ENCODE peak calls at places on chromosomes 16 and 17, in six cellular contexts. One of them, this sample, is unnamed.

GRCh38 chr16:69084301-69084700 is 21.2 kb upstream of the HAS3 start:
- DNase-seq in lower lobe of right lung: no peak
- DNase-seq in body of pancreas: no peak
- DNase-seq in transverse colon: no peak
- DNase-seq in thoracic aorta: no peak
- DNase-seq in tibial nerve: no peak
- DNase-seq in this sample: no peak

GRCh38 chr17:78397681-78398101 is 19.2 kb downstream of the PGS1 start:
- DNase-seq in tibial nerve: no peak
- DNase-seq in transverse colon: no peak
- DNase-seq in body of pancreas: no peak
- DNase-seq in thoracic aorta: peak; percentile 36
- DNase-seq in lower lobe of right lung: no peak
- DNase-seq in this sample: no peak

GRCh38 chr17:10357768-10358167 is 15.0 kb downstream of the MYH13 start:
- DNase-seq in body of pancreas: peak; percentile 12
- DNase-seq in tibial nerve: no peak
- DNase-seq in lower lobe of right lung: no peak
- DNase-seq in transverse colon: no peak
- DNase-seq in thoracic aorta: no peak
- DNase-seq in this sample: peak; percentile 29

GRCh38 chr16:24729967-24730815 is 740 bp downstream of the TNRC6A start:
- DNase-seq in transverse colon: peak; percentile 43
- DNase-seq in lower lobe of right lung: peak; percentile 50
- DNase-seq in tibial nerve: no peak
- DNase-seq in thoracic aorta: no peak
- DNase-seq in body of pancreas: peak; percentile 36
- DNase-seq in this sample: peak; percentile 59

GRCh38 chr17:29243792-29244191 is 2.9 kb upstream of the CRYBA1 start:
- DNase-seq in body of pancreas: no peak
- DNase-seq in tibial nerve: no peak
- DNase-seq in thoracic aorta: no peak
- DNase-seq in lower lobe of right lung: no peak
- DNase-seq in transverse colon: no peak
- DNase-seq in this sample: no peak

GRCh38 chr17:76480676-76481075 is 13.3 kb downstream of the AANAT start:
- DNase-seq in body of pancreas: no peak
- DNase-seq in thoracic aorta: no peak
- DNase-seq in tibial nerve: no peak
- DNase-seq in lower lobe of right lung: no peak
- DNase-seq in transverse colon: no peak
- DNase-seq in this sample: no peak

GRCh38 chr16:30046178-30046577 is 15.1 kb upstream of the TLCD3B start:
- DNase-seq in lower lobe of right lung: no peak
- DNase-seq in thoracic aorta: no peak
- DNase-seq in tibial nerve: no peak
- DNase-seq in body of pancreas: no peak
- DNase-seq in transverse colon: no peak
- DNase-seq in this sample: no peak

GRCh38 chr17:57481901-57482300 is 225.6 kb downstream of the MSI2 start:
- DNase-seq in lower lobe of right lung: no peak
- DNase-seq in thoracic aorta: no peak
- DNase-seq in transverse colon: no peak
- DNase-seq in tibial nerve: no peak
- DNase-seq in body of pancreas: no peak
- DNase-seq in this sample: no peak

GRCh38 chr17:6496636-6497441 is 52.6 kb downstream of the PIMREG start:
- DNase-seq in transverse colon: no peak
- DNase-seq in tibial nerve: no peak
- DNase-seq in thoracic aorta: no peak
- DNase-seq in body of pancreas: no peak
- DNase-seq in lower lobe of right lung: peak; percentile 13
- DNase-seq in this sample: no peak

GRCh38 chr17:8173056-8173870 is 2.9 kb downstream of the TMEM107 start:
- DNase-seq in transverse colon: peak; percentile 84
- DNase-seq in lower lobe of right lung: peak; percentile 82
- DNase-seq in thoracic aorta: no peak
- DNase-seq in body of pancreas: peak; percentile 83
- DNase-seq in tibial nerve: peak; percentile 81
- DNase-seq in this sample: peak; percentile 88

GRCh38 chr17:4895676-4896331 is 3.5 kb upstream of the C17orf107 start:
- DNase-seq in lower lobe of right lung: no peak
- DNase-seq in tibial nerve: no peak
- DNase-seq in transverse colon: no peak
- DNase-seq in thoracic aorta: no peak
- DNase-seq in body of pancreas: no peak
- DNase-seq in this sample: peak; percentile 21

GRCh38 chr17:78426293-78426879 is 47.9 kb downstream of the PGS1 start:
- DNase-seq in body of pancreas: no peak
- DNase-seq in tibial nerve: no peak
- DNase-seq in thoracic aorta: no peak
- DNase-seq in lower lobe of right lung: no peak
- DNase-seq in transverse colon: no peak
- DNase-seq in this sample: no peak

GRCh38 chr16:49816782-49817370 is 39.0 kb downstream of the ZNF423 start:
- DNase-seq in transverse colon: no peak
- DNase-seq in body of pancreas: no peak
- DNase-seq in thoracic aorta: no peak
- DNase-seq in tibial nerve: no peak
- DNase-seq in lower lobe of right lung: no peak
- DNase-seq in this sample: no peak

GRCh38 chr16:84278968-84279367 is 15.7 kb upstream of the WFDC1 start:
- DNase-seq in thoracic aorta: no peak
- DNase-seq in tibial nerve: no peak
- DNase-seq in transverse colon: no peak
- DNase-seq in lower lobe of right lung: no peak
- DNase-seq in body of pancreas: no peak
- DNase-seq in this sample: no peak

GRCh38 chr17:2055494-2056220 is 754 bp downstream of the HIC1 start:
- DNase-seq in lower lobe of right lung: no peak
- DNase-seq in body of pancreas: no peak
- DNase-seq in transverse colon: peak; percentile 39
- DNase-seq in thoracic aorta: no peak
- DNase-seq in tibial nerve: no peak
- DNase-seq in this sample: peak; percentile 69

GRCh38 chr17:77409282-77410161 is 268.8 kb downstream of the SEC14L1 start:
- DNase-seq in lower lobe of right lung: peak; percentile 75
- DNase-seq in thoracic aorta: peak; percentile 71
- DNase-seq in tibial nerve: no peak
- DNase-seq in transverse colon: peak; percentile 69
- DNase-seq in body of pancreas: peak; percentile 74
- DNase-seq in this sample: no peak

GRCh38 chr17:67386965-67387551 is 10.0 kb downstream of the PITPNC1 start:
- DNase-seq in body of pancreas: peak; percentile 50
- DNase-seq in lower lobe of right lung: peak; percentile 58
- DNase-seq in tibial nerve: no peak
- DNase-seq in transverse colon: peak; percentile 60
- DNase-seq in thoracic aorta: no peak
- DNase-seq in this sample: peak; percentile 79

GRCh38 chr16:78396046-78396445 is 296.6 kb downstream of the WWOX start:
- DNase-seq in thoracic aorta: no peak
- DNase-seq in transverse colon: no peak
- DNase-seq in lower lobe of right lung: no peak
- DNase-seq in body of pancreas: no peak
- DNase-seq in tibial nerve: no peak
- DNase-seq in this sample: no peak

GRCh38 chr16:53944026-53944425 is 240.1 kb downstream of the FTO start:
- DNase-seq in tibial nerve: no peak
- DNase-seq in thoracic aorta: no peak
- DNase-seq in lower lobe of right lung: no peak
- DNase-seq in transverse colon: no peak
- DNase-seq in body of pancreas: no peak
- DNase-seq in this sample: no peak

GRCh38 chr17:65279456-65279855 is 142.3 kb downstream of the RGS9 start:
- DNase-seq in tibial nerve: no peak
- DNase-seq in thoracic aorta: no peak
- DNase-seq in transverse colon: no peak
- DNase-seq in lower lobe of right lung: no peak
- DNase-seq in body of pancreas: no peak
- DNase-seq in this sample: no peak
- H3K4me3 ChIP-seq in tibial nerve: no peak overlapping the region
- H3K4me3 ChIP-seq in thoracic aorta: no peak overlapping the region
- H3K4me3 ChIP-seq in transverse colon: no peak overlapping the region
- H3K4me3 ChIP-seq in lower lobe of right lung: no peak overlapping the region
- H3K4me3 ChIP-seq in body of pancreas: no peak overlapping the region
- H3K4me3 ChIP-seq in this sample: no peak overlapping the region

DNA sequence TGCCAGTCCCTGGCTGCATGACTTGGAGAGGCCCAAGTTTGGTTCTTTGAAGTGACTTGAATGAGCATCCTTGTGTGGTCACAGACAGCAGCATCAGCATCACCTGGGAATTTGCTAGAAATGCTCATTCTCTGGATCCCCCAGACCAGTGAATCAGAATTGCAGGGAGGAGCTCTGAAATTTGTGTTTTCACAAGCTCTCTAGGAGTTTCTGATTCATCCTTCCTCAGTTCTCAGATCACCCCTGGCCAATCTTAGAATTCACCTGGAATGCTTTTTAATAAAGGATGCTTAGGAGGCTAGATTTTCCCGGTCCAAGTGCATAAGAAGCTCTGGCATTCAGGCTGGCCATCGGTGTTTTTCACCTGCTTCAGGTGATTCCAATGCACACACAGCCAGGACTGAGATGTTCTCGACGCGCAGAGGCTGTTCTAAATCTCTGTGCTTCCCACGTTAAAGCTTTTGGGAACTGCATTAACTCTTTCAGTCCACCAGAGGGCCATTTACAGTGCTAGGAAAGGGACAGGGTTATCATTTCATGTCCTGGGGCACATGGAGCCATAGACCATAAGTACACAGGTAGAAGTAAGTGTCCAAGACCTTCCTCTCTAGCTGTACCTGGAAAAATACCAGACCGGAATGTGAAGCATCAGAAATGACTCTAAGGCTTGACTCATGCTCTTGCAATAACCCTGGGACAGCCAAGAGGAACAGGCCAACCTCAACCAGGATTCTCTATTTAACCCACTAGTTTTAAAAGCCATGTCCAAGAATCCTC is 85.7 kb upstream of the XYLT1 start:
- DNase-seq in lower lobe of right lung: no peak
- DNase-seq in transverse colon: no peak
- DNase-seq in body of pancreas: no peak
- DNase-seq in tibial nerve: no peak
- DNase-seq in thoracic aorta: no peak
- DNase-seq in this sample: peak; percentile 6
- TF ChIP-seq CTCF in lower lobe of right lung: peak; percentile 47
- TF ChIP-seq CTCF in transverse colon: peak; percentile 27
- TF ChIP-seq CTCF in body of pancreas: peak; percentile 42
- TF ChIP-seq CTCF in tibial nerve: peak; percentile 23
- TF ChIP-seq CTCF in thoracic aorta: peak; percentile 29
- TF ChIP-seq CTCF in this sample: peak; percentile 27

GRCh38 chr16:1364510-1364909 is 12.8 kb downstream of the GNPTG start:
- DNase-seq in tibial nerve: no peak
- DNase-seq in body of pancreas: no peak
- DNase-seq in transverse colon: no peak
- DNase-seq in lower lobe of right lung: no peak
- DNase-seq in thoracic aorta: no peak
- DNase-seq in this sample: no peak

GRCh38 chr16:1371054-1371978 is 19.6 kb downstream of the GNPTG start:
- DNase-seq in transverse colon: no peak
- DNase-seq in lower lobe of right lung: peak; percentile 46
- DNase-seq in tibial nerve: no peak
- DNase-seq in thoracic aorta: no peak
- DNase-seq in body of pancreas: no peak
- DNase-seq in this sample: no peak

GRCh38 chr16:1366060-1366711 is 14.5 kb downstream of the GNPTG start:
- DNase-seq in lower lobe of right lung: no peak
- DNase-seq in transverse colon: no peak
- DNase-seq in thoracic aorta: no peak
- DNase-seq in tibial nerve: no peak
- DNase-seq in body of pancreas: no peak
- DNase-seq in this sample: no peak

GRCh38 chr16:1366712-1367299 is 15.1 kb downstream of the GNPTG start:
- DNase-seq in tibial nerve: no peak
- DNase-seq in thoracic aorta: no peak
- DNase-seq in lower lobe of right lung: no peak
- DNase-seq in transverse colon: no peak
- DNase-seq in body of pancreas: no peak
- DNase-seq in this sample: no peak

DNA sequence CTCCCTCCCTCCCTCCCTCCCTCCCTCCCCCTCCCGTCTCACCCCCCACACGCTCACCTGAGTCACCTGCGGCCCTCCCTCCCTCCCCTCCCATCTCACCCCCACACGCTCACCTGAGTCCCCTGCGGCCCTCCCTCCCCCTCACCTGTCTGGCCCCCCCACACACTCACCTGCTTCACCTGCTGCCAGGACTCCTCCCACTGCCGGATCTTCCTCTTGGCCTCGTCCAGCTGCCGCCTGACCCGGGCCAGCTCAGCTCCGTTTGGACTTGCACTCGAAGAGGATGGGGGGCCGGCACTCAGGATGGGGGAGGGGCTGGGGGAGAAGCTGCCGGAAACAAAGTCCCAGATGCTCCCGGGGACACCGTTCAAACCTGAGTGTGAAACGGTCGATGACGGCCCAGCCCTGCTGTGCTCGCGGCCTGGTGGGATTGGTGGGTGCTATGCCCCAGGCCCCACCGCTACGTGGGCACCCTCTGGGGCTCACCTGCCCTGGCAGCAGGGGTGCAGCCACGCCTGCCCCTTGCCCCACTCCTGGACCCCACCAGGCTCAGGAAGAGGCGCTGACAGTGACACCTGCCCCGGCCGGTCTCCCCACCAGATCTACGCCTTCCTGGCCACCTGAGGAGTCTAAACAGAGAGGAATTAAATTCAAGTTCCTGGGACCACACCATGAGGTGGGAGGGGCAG is 15.9 kb downstream of the GNPTG start:
- DNase-seq in lower lobe of right lung: no peak
- DNase-seq in tibial nerve: no peak
- DNase-seq in thoracic aorta: no peak
- DNase-seq in body of pancreas: no peak
- DNase-seq in transverse colon: no peak
- DNase-seq in this sample: no peak
- H3K36me3 ChIP-seq in lower lobe of right lung: peaks cover 82% of the 10 kb centered on the region
- H3K36me3 ChIP-seq in tibial nerve: peaks cover 5% of the 10 kb centered on the region
- H3K36me3 ChIP-seq in thoracic aorta: peaks cover 28% of the 10 kb centered on the region
- H3K36me3 ChIP-seq in body of pancreas: no peaks in the 10 kb centered on the region
- H3K36me3 ChIP-seq in transverse colon: peaks cover 16% of the 10 kb centered on the region
- H3K36me3 ChIP-seq in this sample: peaks cover 5% of the 10 kb centered on the region

GRCh38 chr17:39240631-39241030 is 14.9 kb upstream of the STAC2 start:
- DNase-seq in transverse colon: no peak
- DNase-seq in lower lobe of right lung: no peak
- DNase-seq in body of pancreas: no peak
- DNase-seq in tibial nerve: no peak
- DNase-seq in thoracic aorta: no peak
- DNase-seq in this sample: no peak

GRCh38 chr17:39236383-39236927 is 10.7 kb upstream of the STAC2 start:
- DNase-seq in lower lobe of right lung: no peak
- DNase-seq in body of pancreas: no peak
- DNase-seq in tibial nerve: no peak
- DNase-seq in thoracic aorta: no peak
- DNase-seq in transverse colon: no peak
- DNase-seq in this sample: no peak

GRCh38 chr17:39237586-39237985 is 11.8 kb upstream of the STAC2 start:
- DNase-seq in thoracic aorta: no peak
- DNase-seq in transverse colon: no peak
- DNase-seq in tibial nerve: no peak
- DNase-seq in lower lobe of right lung: no peak
- DNase-seq in body of pancreas: no peak
- DNase-seq in this sample: peak; percentile 24

GRCh38 chr17:39236981-39237441 is 11.3 kb upstream of the STAC2 start:
- DNase-seq in thoracic aorta: no peak
- DNase-seq in lower lobe of right lung: no peak
- DNase-seq in body of pancreas: no peak
- DNase-seq in tibial nerve: no peak
- DNase-seq in transverse colon: no peak
- DNase-seq in this sample: no peak

GRCh38 chr17:39239640-39240314 is 14.0 kb upstream of the STAC2 start:
- DNase-seq in transverse colon: peak; percentile 81
- DNase-seq in body of pancreas: peak; percentile 58
- DNase-seq in lower lobe of right lung: peak; percentile 72
- DNase-seq in tibial nerve: no peak
- DNase-seq in thoracic aorta: no peak
- DNase-seq in this sample: peak; percentile 72
- H3K4me3 ChIP-seq in transverse colon: no peak overlapping the region
- H3K4me3 ChIP-seq in body of pancreas: no peak overlapping the region
- H3K4me3 ChIP-seq in lower lobe of right lung: no peak overlapping the region
- H3K4me3 ChIP-seq in tibial nerve: no peak overlapping the region
- H3K4me3 ChIP-seq in thoracic aorta: no peak overlapping the region
- H3K4me3 ChIP-seq in this sample: no peak overlapping the region

This sample was measured in mucosa of descending colon.